ENCODE peak calls at places on chromosomes 3 and 15, in four cellular contexts. U is endodermal cell, B is body of pancreas, S is SK-N-SH. O is an unnamed sample. For H3K4me1, the result is how much of the 10 kb centered on the place peaks cover.

GRCh38 chr3:129131465-129132088 is 10.0 kb upstream of the RAB43 start:
- DNase-seq in S (no peak), U (no peak), B (no peak), O (no peak)

GRCh38 chr15:100973351-100974034 is 54.3 kb downstream of the LRRK1 start:
- DNase-seq in U (peak), S (peak), B (no peak), O (no peak)

GRCh38 chr15:83306561-83306960 is 22.1 kb upstream of the BNC1 start:
- DNase-seq in U (no peak), B (no peak), S (no peak), O (no peak)

GRCh38 chr15:43511012-43511885 is 6.2 kb upstream of the MAP1A start:
- DNase-seq in U (peak), S (peak), B (no peak), O (peak)

GRCh38 chr3:20060924-20061323 is 20.7 kb downstream of the KAT2B start:
- DNase-seq in B (no peak), S (no peak), U (no peak), O (no peak)

GRCh38 chr3:69204315-69204957 is 82.0 kb upstream of the LMOD3 start:
- DNase-seq in S (no peak), B (no peak), U (no peak), O (no peak)

GRCh38 chr15:91887321-91887720 is 33.8 kb downstream of the SLCO3A1 start:
- DNase-seq in S (no peak), U (no peak), B (no peak), O (no peak)

GRCh38 chr15:96359772-96360498 is 29.4 kb downstream of the NR2F2 start:
- DNase-seq in S (peak), B (no peak), U (peak), O (no peak)

GRCh38 chr3:142888484-142889262 is at the start of gene PCOLCE2:
- DNase-seq in B (peak), S (peak), U (peak), O (peak)

GRCh38 chr15:84992157-84992940 is 10.7 kb downstream of the PDE8A start:
- DNase-seq in S (no peak), U (no peak), B (no peak), O (peak)

GRCh38 chr15:39692464-39693327 is 89.9 kb downstream of the FSIP1 start:
- DNase-seq in S (peak), B (no peak), U (peak), O (no peak)

GRCh38 chr3:23856286-23856685 is 50.5 kb downstream of the UBE2E1 start:
- DNase-seq in S (no peak), B (no peak), U (no peak), O (peak)

GRCh38 chr15:71357967-71358366 is 242.7 kb downstream of the THSD4 start:
- DNase-seq in S (no peak), B (no peak), U (peak), O (no peak)

GRCh38 chr15:71357357-71357756 is 242.1 kb downstream of the THSD4 start:
- DNase-seq in U (no peak), B (peak), S (peak), O (peak)

GRCh38 chr15:71352765-71353164 is 237.5 kb downstream of the THSD4 start:
- DNase-seq in U (no peak), S (no peak), B (no peak), O (no peak)

GRCh38 chr15:71353171-71353570 is 237.9 kb downstream of the THSD4 start:
- DNase-seq in U (no peak), B (no peak), S (no peak), O (no peak)

DNA sequence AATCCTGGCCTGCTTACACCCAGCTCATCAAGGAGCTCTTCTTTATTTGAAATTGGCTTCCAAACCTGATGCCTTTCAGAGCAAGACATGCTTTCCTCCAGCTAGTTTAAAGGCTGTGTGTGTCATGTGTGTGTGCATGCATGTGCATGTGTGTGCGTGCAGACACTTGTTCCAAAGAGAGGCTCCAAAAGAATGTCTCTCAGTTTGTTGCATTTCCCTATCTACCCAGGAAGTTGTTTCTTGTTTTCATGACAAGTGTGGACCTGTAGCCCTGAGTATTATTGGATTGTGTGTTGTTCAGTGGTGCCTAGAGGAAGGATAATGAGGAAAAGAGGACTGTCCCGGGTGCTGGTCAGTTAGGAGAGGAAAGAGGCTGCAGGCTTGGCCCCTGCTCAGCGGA is 240.0 kb downstream of the THSD4 start:
- DNase-seq in U (no peak), S (no peak), B (no peak), O (no peak)
- H3K4me1 ChIP-seq in U (under half), S (under half), B (under half), O (under half)

GRCh38 chr15:74418575-74419338 is 15.0 kb downstream of the SEMA7A start:
- DNase-seq in B (no peak), S (no peak), U (no peak), O (no peak)
- H3K27ac ChIP-seq in B (no peak), S (no peak), U (no peak), O (no peak)

DNA sequence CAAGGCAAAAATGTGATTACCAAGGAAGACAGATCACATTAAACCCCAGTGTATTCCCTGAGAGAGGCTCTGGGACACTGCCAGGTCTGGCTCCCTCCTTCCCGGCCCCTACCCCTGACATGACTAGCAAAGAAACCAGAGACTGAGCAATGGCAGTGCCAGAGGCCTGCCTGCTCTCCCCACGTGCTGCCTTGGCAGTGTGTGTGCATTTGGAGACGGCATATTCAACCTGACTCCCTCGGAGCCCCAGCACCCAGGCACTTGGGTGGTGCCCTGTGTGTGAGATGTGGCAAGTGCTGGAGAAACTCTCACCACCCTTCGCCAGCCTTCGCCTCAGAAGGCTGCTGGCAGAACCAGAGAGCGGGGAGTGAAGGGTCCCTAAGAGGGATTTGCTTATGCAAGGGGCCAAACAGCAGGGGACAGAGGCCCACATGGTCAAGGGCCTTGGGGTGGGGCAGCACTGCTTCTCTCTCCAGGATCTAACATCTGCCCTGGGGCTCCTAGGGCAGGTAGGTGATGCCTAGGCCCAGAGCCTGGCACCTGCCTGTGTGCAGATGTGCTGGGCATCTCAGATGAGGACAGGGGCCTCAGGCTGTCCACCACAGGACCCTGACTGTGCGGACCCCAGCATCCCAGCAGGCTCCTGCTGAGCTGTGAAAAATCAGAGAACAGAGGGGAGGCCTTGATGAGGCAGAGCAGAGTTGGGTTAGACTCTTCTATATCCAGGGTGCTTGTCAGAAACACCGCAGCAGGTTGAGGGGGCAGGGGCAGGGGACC is 23.6 kb upstream of the PLXNA1 start:
- DNase-seq in B (peak), S (no peak), U (no peak), O (no peak)
- H3K4me1 ChIP-seq in B (under half), S (under half), U (under half), O (under half)

DNA sequence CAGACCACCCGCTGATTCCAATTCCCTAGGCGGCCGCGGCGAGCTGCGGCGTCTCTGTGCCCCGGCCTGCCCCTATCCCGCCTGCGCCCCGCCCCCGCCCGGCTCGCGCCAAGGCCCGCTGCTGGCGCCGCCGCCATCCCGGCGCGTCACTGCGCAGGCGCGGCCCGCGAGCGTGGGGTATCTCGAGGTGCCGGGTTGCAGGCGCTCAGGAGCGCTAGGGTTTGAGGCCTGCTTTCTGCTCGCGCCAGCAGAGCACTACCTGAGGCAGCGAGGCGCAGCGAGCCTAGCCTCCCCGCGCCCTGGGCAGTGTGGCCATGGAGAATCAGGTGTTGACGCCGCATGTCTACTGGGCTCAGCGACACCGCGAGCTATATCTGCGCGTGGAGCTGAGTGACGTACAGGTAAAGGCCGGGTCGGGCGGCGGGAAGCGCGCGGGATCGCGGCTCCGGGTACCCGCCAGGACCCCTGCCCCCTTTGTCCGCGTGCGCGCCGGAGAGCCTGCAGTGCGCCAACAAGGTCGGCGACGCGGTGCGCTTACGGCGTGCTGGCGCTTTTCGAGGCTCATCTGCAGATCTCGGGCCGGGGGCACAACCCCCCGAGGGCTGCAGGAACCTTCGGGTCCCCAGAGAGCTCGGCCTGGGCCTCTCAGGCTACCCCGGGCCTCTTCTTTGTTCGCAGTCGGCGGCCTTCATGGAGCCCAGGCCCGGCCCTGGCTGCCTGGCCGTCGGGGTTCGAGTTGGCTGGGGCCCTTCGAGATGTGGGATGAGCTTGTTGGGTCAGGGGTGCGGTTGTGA is at the start of gene HACD3:
- DNase-seq in U (peak), S (peak), B (peak), O (peak)
- H3K27ac ChIP-seq in U (peak), S (peak), B (peak), O (peak)

DNA sequence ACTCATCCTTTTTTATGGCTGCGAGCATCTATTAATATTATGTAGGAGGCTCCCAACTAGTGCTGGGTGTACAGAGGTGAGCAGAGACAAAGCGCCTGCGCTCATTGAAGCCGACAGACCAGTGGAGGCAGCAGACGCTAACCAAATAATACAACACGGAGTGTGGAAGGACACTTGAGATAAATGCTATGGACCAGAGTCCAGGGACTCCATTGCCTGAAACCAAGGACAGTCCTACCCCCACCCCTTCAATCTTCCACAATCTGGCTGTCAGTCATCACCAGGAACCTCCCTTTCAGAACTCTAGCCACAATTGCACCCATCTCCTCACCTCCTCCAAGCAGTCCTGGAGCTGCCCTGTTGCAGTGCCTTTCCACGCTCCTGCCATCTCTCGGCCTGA is 41.5 kb downstream of the KLHL6 start:
- DNase-seq in U (no peak), S (no peak), B (no peak), O (no peak)
- H3K4me1 ChIP-seq in U (under half), S (under half), B (under half), O (under half)

DNA sequence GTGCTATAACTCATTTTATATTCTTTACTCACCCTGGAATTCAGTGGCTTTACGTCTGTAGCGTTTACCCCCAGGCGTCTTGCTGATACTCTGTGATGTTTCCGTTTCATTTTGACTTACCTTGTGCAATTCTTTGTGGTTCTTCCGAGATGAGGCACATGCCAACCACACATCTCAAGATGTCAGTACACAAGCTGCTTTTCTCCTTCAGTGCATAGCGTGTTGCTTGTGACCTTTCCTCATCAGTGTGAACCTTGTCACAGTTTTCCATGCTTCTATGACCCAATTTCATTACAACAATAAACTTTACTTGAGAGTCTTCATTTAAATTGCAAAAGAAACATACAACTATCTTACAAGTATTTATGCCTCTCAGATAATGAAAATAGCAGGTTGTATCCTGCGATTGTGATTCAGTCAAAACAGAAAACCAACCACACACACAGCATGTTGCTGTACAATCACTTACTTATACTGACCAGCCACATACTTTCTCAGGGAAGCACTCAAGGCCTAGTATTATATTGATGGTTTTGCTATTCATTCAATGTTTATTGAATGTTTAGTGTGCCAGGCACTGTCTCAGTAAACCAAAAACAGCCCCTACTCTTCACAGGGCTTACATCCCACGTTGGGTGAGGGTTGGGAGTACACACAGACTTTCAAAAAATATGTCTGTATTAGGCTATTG is 4.6 kb upstream of the TBL1XR1 start:
- DNase-seq in U (no peak), B (no peak), S (no peak), O (no peak)
- H3K27ac ChIP-seq in U (no peak), B (no peak), S (no peak), O (no peak)

GRCh38 chr3:150543128-150543527 is 3.2 kb downstream of the SERP1 start:
- DNase-seq in B (no peak), U (no peak), S (no peak), O (no peak)
- H3K4me1 ChIP-seq in B (half or more), U (under half), S (under half), O (under half)

GRCh38 chr3:138494607-138494929 is 60.2 kb downstream of the ESYT3 start:
- DNase-seq in S (no peak), U (no peak), B (no peak), O (no peak)
- H3K27ac ChIP-seq in S (no peak), U (no peak), B (no peak), O (no peak)

GRCh38 chr3:158109804-158110657 is at the start of gene RSRC1:
- DNase-seq in U (peak), S (peak), B (peak), O (peak)

GRCh38 chr3:158107508-158108095 is 1.4 kb upstream of the SHOX2 start:
- DNase-seq in S (no peak), U (no peak), B (no peak), O (no peak)

GRCh38 chr3:158106773-158107461 is 697 bp upstream of the SHOX2 start:
- DNase-seq in B (peak), U (peak), S (peak), O (peak)

GRCh38 chr3:158109295-158109803 is 540 bp upstream of the RSRC1 start:
- DNase-seq in B (no peak), S (no peak), U (no peak), O (no peak)

GRCh38 chr3:158108596-158108995 is 1.3 kb upstream of the RSRC1 start:
- DNase-seq in U (no peak), B (no peak), S (no peak), O (no peak)
- H3K4me1 ChIP-seq in U (under half), B (under half), S (under half), O (under half)

DNA sequence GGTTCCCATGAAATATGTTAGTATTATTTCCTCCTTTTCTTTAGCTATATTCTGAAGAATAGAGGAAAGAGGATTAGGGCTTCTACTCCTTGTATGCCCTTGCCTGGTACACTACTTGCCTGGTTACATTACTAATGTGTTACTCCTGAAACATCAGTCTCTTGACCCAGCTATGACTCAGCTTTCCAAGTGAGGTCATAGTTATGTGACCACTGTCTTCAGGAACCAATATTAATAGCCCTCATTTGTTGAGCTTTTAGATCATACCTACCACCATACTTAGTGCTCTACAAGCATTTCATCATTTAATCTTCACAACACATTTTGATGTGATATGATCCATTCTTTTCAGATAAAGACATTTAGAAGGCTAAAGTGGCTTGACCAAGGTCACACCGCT is 60.3 kb downstream of the CMSS1 start:
- DNase-seq in S (no peak), B (peak), U (no peak), O (peak)
- H3K27ac ChIP-seq in S (no peak), B (no peak), U (no peak), O (no peak)